ENCODE peak calls at places on chromosome 1, in six cellular contexts. C is amygdala, K is IMR-90, J is mucosa of gallbladder, Z is adipocyte, D is progenitor cell of endocrine pancreas. P is an unnamed sample.

GRCh38 chr1:234531181-234532132 is 52.5 kb upstream of the TARBP1 start:
- DNase-seq in C (no peak), K (peak; percentile 87), J (no peak), Z (peak; percentile 87), D (no peak), P (no peak)

GRCh38 chr1:43592051-43592665 is 57.8 kb upstream of the KDM4A start:
- DNase-seq in C (no peak), K (no peak), J (no peak), Z (no peak), D (no peak), P (no peak)

GRCh38 chr1:247535402-247535801 is 838 bp downstream of the OR2C3 start:
- DNase-seq in C (no peak), K (no peak), J (no peak), Z (no peak), D (no peak), P (no peak)

GRCh38 chr1:68128157-68128556 is 77.7 kb upstream of the DIRAS3 start:
- DNase-seq in C (no peak), K (peak; percentile 60), J (no peak), Z (peak; percentile 40), D (no peak), P (no peak)

GRCh38 chr1:19858894-19859293 is 23.3 kb upstream of the OTUD3 start:
- DNase-seq in C (no peak), K (no peak), J (no peak), Z (no peak), D (no peak), P (no peak)

GRCh38 chr1:44798481-44799365 is 1.5 kb upstream of the PLK3 start:
- DNase-seq in C (no peak), K (no peak), J (no peak), Z (no peak), D (no peak), P (no peak)

GRCh38 chr1:205652984-205653383 is 21.2 kb upstream of the ELK4 start:
- DNase-seq in C (no peak), K (peak; percentile 65), J (no peak), Z (no peak), D (no peak), P (no peak)

GRCh38 chr1:33086384-33086850 is 5.5 kb downstream of the AZIN2 start:
- DNase-seq in C (peak; percentile 33), K (peak; percentile 78), J (peak; percentile 77), Z (peak; percentile 88), D (peak; percentile 51), P (peak; percentile 59)

GRCh38 chr1:213669964-213670691 is 317.6 kb upstream of the PROX1 start:
- DNase-seq in C (no peak), K (no peak), J (no peak), Z (no peak), D (no peak), P (no peak)

GRCh38 chr1:117575586-117576225 is 30.1 kb upstream of the TENT5C start:
- DNase-seq in C (no peak), K (no peak), J (no peak), Z (no peak), D (no peak), P (no peak)

GRCh38 chr1:66276229-66276628 is 257.7 kb upstream of the SGIP1 start:
- DNase-seq in C (no peak), K (no peak), J (no peak), Z (no peak), D (no peak), P (no peak)